ENCODE peak calls at places on chromosomes 13 and 19, in nine cellular contexts. L, Q, G, I, P, F, D, B and X are unnamed samples.

GRCh38 chr19:29479941-29480340 is 45.9 kb upstream of the VSTM2B start:
- DNase-seq in D (no peak), Q (no peak), G (no peak), L (no peak), F (no peak), P (no peak), B (no peak), I (no peak), X (no peak)

GRCh38 chr19:42199440-42200115 is 17.9 kb downstream of the DEDD2 start:
- DNase-seq in D (peak; percentile 87), Q (no peak), F (peak; percentile 82), B (no peak), P (peak; percentile 69), G (no peak), L (no peak), I (no peak), X (peak; percentile 43)

GRCh38 chr13:23980160-23980551 is 82.9 kb upstream of the C1QTNF9B start:
- DNase-seq in L (peak; percentile 84), P (peak; percentile 74), I (peak; percentile 91), D (peak; percentile 86), Q (peak; percentile 95), G (peak; percentile 93), B (peak; percentile 85), F (peak; percentile 96), X (peak; percentile 79)

GRCh38 chr13:108686027-108686426 is 56.6 kb downstream of the MYO16 start:
- DNase-seq in G (no peak), D (no peak), I (no peak), F (no peak), P (no peak), Q (no peak), B (no peak), L (no peak), X (no peak)

GRCh38 chr19:8487137-8487851 is 15.1 kb downstream of the PRAM1 start:
- DNase-seq in Q (no peak), L (no peak), G (no peak), P (no peak), D (peak; percentile 62), I (no peak), B (no peak), F (peak; percentile 35), X (no peak)

GRCh38 chr13:111206148-111206547 is 91.0 kb downstream of the ARHGEF7 start:
- DNase-seq in I (no peak), P (no peak), Q (no peak), L (no peak), F (peak; percentile 50), D (no peak), B (no peak), G (no peak), X (no peak)

GRCh38 chr19:22733691-22734090 is 50.3 kb downstream of the ZNF99 start:
- DNase-seq in D (no peak), Q (no peak), F (no peak), G (no peak), B (no peak), P (no peak), L (no peak), I (no peak), X (no peak)

GRCh38 chr13:61204025-61204424 is 211.6 kb downstream of the PCDH20 start:
- DNase-seq in D (no peak), F (no peak), G (no peak), I (no peak), Q (no peak), L (no peak), P (no peak), B (no peak), X (no peak)

GRCh38 chr13:83879431-83880171 is 2.7 kb downstream of the SLITRK1 start:
- DNase-seq in B (no peak), F (peak; percentile 16), Q (peak; percentile 43), D (no peak), P (no peak), I (no peak), G (no peak), L (peak; percentile 14), X (no peak)

GRCh38 chr13:106284358-106284757 is 251.1 kb downstream of the EFNB2 start:
- DNase-seq in L (no peak), I (no peak), Q (no peak), G (no peak), P (no peak), F (no peak), B (no peak), D (no peak), X (no peak)

GRCh38 chr13:43132228-43132627 is 108.8 kb downstream of the DNAJC15 start:
- DNase-seq in B (peak; percentile 25), G (peak; percentile 48), P (no peak), L (peak; percentile 36), I (no peak), F (peak; percentile 50), D (no peak), Q (peak; percentile 74), X (peak; percentile 27)

GRCh38 chr13:92727118-92727517 is 499.5 kb upstream of the GPC6 start:
- DNase-seq in I (no peak), G (no peak), B (no peak), D (no peak), Q (no peak), F (no peak), L (no peak), P (no peak), X (no peak)

DNA sequence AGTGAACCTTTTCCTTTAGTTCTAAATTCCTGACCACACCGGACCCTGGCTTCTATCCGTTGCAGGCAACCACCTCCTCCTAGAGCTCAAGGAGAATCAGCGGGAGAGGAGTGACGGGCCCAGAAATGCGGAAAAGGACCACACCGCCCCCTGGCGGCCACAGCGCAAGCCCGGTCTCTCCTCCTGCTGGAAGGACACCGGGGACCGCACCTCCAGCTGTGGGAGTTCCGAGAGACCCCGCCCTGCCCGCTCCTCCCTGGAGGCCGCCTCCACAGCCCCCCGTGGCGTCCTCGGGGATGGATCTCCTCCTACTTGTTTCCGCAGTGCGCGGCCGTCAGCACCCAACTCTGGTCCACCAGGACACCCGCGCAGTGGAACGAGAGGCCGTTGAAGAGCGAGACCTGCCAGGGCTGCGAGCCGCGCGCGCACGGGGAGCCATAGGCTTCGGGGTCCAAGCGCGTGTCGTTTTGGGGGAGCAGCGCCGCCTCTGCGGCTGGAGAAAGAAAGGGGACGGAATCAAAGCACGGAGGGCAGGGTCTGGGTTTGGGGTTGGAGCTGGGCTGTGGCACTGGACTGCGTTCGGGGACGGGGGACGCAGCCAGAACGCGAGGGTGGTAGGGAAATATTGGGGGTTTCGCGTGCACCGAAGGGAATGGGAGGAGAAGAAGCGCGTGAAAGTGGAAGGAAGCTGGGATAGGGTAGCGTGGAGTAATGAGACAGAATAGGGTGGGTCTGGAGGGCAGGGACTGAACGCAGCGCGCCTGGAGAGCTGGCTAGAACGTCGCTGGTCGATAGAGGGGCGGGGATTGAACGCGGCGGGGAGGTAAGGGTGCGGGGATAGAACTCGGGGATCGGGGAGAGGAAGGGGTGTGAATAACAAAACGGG is 2.5 kb downstream of the KLK10 start:
- DNase-seq in I (no peak), B (no peak), D (peak; percentile 69), Q (peak; percentile 80), P (peak; percentile 57), L (no peak), G (peak; percentile 14), F (peak; percentile 97), X (peak; percentile 74)
- H3K4me3 ChIP-seq in I (peak overlapping the region; percentile 48), B (no peak overlapping the region), D (no peak overlapping the region), Q (peak overlapping the region; percentile 64), P (no peak overlapping the region), L (no peak overlapping the region), G (no peak overlapping the region), F (peak overlapping the region; percentile 63), X (peak overlapping the region; percentile 22)

GRCh38 chr13:77719128-77719527 is 21.6 kb downstream of the SLAIN1 start:
- DNase-seq in I (no peak), P (no peak), D (no peak), B (no peak), G (no peak), L (no peak), F (no peak), Q (no peak), X (no peak)

GRCh38 chr13:77717508-77717907 is 20.0 kb downstream of the SLAIN1 start:
- DNase-seq in D (no peak), G (no peak), F (no peak), B (no peak), P (no peak), I (no peak), L (no peak), Q (no peak), X (no peak)

GRCh38 chr13:77724092-77724491 is 26.6 kb downstream of the SLAIN1 start:
- DNase-seq in I (no peak), Q (no peak), P (no peak), L (no peak), F (no peak), G (no peak), D (no peak), B (no peak), X (no peak)

GRCh38 chr13:77715233-77715891 is 17.9 kb downstream of the SLAIN1 start:
- DNase-seq in I (no peak), F (no peak), P (no peak), D (no peak), Q (no peak), L (no peak), G (no peak), B (no peak), X (no peak)

DNA sequence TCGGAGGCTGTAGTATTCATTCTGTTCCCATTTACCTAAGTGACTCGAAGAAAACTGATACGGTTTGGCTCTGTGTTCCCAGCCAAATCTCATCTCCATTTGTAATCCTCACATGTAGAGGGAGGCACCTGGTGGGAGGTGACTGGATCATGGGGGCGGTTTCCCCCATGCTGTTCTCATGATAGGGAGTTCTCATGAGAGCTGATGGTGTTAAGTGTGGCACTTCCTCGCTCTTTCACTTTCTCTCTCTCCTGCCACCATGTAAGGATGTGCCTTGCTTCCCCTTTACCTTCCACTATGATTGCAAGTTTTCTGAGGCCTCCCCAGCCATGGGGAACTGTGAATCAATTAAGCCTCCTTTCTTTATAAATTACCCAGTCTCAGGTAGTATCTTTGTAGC is 23.5 kb downstream of the SLAIN1 start:
- DNase-seq in P (no peak), D (no peak), F (no peak), L (no peak), Q (no peak), G (no peak), B (no peak), I (no peak), X (no peak)
- H3K36me3 ChIP-seq in P (no peaks in the 10 kb centered on the region), D (no peaks in the 10 kb centered on the region), F (peaks cover 1% of the 10 kb centered on the region), L (no peaks in the 10 kb centered on the region), Q (peaks cover 12% of the 10 kb centered on the region), G (no peaks in the 10 kb centered on the region), B (no peaks in the 10 kb centered on the region), I (no peaks in the 10 kb centered on the region), X (no peaks in the 10 kb centered on the region)

GRCh38 chr19:38596057-38596981 is 21.4 kb downstream of the MAP4K1 start:
- DNase-seq in Q (peak; percentile 95), G (no peak), F (peak; percentile 97), D (peak; percentile 69), B (peak; percentile 74), L (no peak), P (no peak), I (no peak), X (no peak)
- H3K4me3 ChIP-seq in Q (peak overlapping the region; percentile 72), G (no peak overlapping the region), F (peak overlapping the region; percentile 73), D (no peak overlapping the region), B (no peak overlapping the region), L (no peak overlapping the region), P (no peak overlapping the region), I (no peak overlapping the region), X (peak overlapping the region; percentile 10)

DNA sequence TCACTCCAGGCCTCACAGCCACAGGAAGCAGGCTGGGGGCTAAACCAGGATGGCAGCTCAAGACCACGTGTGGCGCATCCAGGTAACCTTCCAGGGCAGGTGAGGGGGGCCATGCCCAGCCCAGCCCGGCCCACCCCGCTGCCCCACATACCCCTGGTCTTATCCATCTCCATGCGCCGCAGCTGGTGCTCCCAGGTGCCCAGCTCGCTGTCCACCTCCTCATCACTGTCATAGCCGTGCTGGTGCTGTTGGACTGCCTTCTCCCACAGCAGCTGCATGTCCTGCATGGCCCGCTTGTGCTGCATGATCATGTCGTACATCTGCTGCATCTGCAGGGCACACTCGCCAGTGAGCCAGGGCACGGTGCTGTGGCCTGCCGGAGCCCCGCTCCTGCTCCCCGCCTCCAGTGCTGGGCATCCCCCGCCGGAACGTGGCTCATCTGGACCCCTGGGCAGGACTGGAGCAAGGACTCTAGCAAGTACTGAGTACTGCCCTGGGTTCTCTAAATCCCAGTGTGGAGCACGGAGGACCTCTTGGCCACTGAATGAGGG is 6.0 kb upstream of the TM6SF2 start:
- DNase-seq in I (no peak), L (no peak), F (no peak), Q (no peak), G (no peak), P (no peak), D (no peak), B (no peak), X (no peak)
- H3K36me3 ChIP-seq in I (no peaks in the 10 kb centered on the region), L (peaks cover 16% of the 10 kb centered on the region), F (peaks cover 9% of the 10 kb centered on the region), Q (no peaks in the 10 kb centered on the region), G (peaks cover 34% of the 10 kb centered on the region), P (peaks cover 6% of the 10 kb centered on the region), D (peaks cover 4% of the 10 kb centered on the region), B (peaks cover 8% of the 10 kb centered on the region), X (peaks cover 3% of the 10 kb centered on the region)